ENCODE peak calls at places on chromosomes 5 and 9, in ten cellular contexts. I, E, H, U, W, G, Z, C, A and F are unnamed samples.

GRCh38 chr5:146860213-146860891 is 18.2 kb downstream of the PPP2R2B start:
- DNase-seq in A (peak; percentile 81), C (no peak), H (peak; percentile 87), U (no peak), W (no peak), I (no peak), Z (no peak), G (no peak), E (no peak), F (no peak)

GRCh38 chr9:98247826-98248657 is 7.4 kb downstream of the TBC1D2 start:
- DNase-seq in C (no peak), Z (no peak), U (no peak), W (no peak), H (no peak), E (no peak), A (no peak), I (no peak), G (peak; percentile 38), F (no peak)

GRCh38 chr5:124289641-124290201 is 456.7 kb downstream of the ZNF608 start:
- DNase-seq in H (no peak), A (no peak), G (no peak), I (no peak), Z (no peak), U (no peak), E (no peak), W (no peak), C (no peak), F (peak; percentile 16)

GRCh38 chr9:97854696-97855485 is 1.9 kb downstream of the FOXE1 start:
- DNase-seq in Z (no peak), C (no peak), E (no peak), W (no peak), A (no peak), U (no peak), H (no peak), I (no peak), G (no peak), F (no peak)

GRCh38 chr5:178542455-178542854 is 47.7 kb downstream of the COL23A1 start:
- DNase-seq in C (no peak), H (peak; percentile 56), U (no peak), A (peak; percentile 76), E (no peak), W (no peak), I (no peak), G (no peak), Z (no peak), F (no peak)

GRCh38 chr5:173208296-173208695 is 26.7 kb downstream of the NKX2-5 start:
- DNase-seq in Z (no peak), G (no peak), W (no peak), A (no peak), H (no peak), I (no peak), U (no peak), E (no peak), C (no peak), F (no peak)

GRCh38 chr9:107946364-107947137 is 457.0 kb upstream of the KLF4 start:
- DNase-seq in U (no peak), Z (no peak), C (no peak), I (no peak), H (no peak), E (peak; percentile 3), A (no peak), W (no peak), G (no peak), F (no peak)

GRCh38 chr5:81425569-81425968 is 31.6 kb upstream of the ACOT12 start:
- DNase-seq in I (peak; percentile 65), U (no peak), E (peak; percentile 40), W (no peak), H (peak; percentile 47), A (peak; percentile 50), C (peak; percentile 34), G (no peak), Z (no peak), F (no peak)

GRCh38 chr5:6583049-6583880 is 49.6 kb downstream of the NSUN2 start:
- DNase-seq in I (no peak), Z (no peak), C (peak; percentile 92), E (no peak), A (peak; percentile 29), G (peak; percentile 30), H (peak; percentile 27), W (peak; percentile 35), U (no peak), F (no peak)

GRCh38 chr5:141681295-141681694 is 735 bp downstream of the ARAP3 start:
- DNase-seq in W (no peak), I (no peak), A (no peak), U (no peak), C (no peak), E (no peak), Z (no peak), G (no peak), H (no peak), F (no peak)

GRCh38 chr5:167320019-167320418 is 971.4 kb upstream of the WWC1 start:
- DNase-seq in Z (no peak), C (no peak), G (no peak), I (no peak), H (no peak), W (no peak), A (no peak), E (no peak), U (no peak), F (no peak)

GRCh38 chr5:107670028-107670926 is 460 bp downstream of the EFNA5 start:
- DNase-seq in E (peak; percentile 34), C (peak; percentile 41), W (peak; percentile 22), U (no peak), G (peak; percentile 62), H (peak; percentile 53), I (peak; percentile 2), A (peak; percentile 49), Z (no peak), F (no peak)

GRCh38 chr9:8733096-8733954 is 933.7 kb upstream of the DMAC1 start:
- DNase-seq in E (no peak), W (no peak), U (no peak), G (no peak), I (no peak), H (peak; percentile 53), C (no peak), A (peak; percentile 51), Z (no peak), F (peak; percentile 27)

GRCh38 chr5:140361901-140362300 is 1.9 kb downstream of the SLC4A9 start:
- DNase-seq in W (no peak), C (no peak), A (no peak), I (no peak), U (no peak), Z (no peak), H (no peak), E (no peak), G (no peak), F (no peak)

GRCh38 chr9:95864852-95865580 is 10.5 kb upstream of the ERCC6L2 start:
- DNase-seq in G (no peak), W (no peak), I (peak; percentile 37), U (no peak), C (no peak), A (no peak), H (no peak), E (no peak), Z (no peak), F (no peak)

GRCh38 chr5:57566914-57567313 is 84.3 kb upstream of the ACTBL2 start:
- DNase-seq in G (no peak), Z (no peak), I (peak; percentile 89), U (no peak), E (no peak), A (peak; percentile 13), C (peak; percentile 54), W (no peak), H (peak; percentile 72), F (no peak)